ENCODE peak calls at places on chromosomes 13 and 19, in ten cellular contexts. Q, J, T, X, E, A, U, K, H and N are unnamed samples.
A peak's percentile ranks its signal among the peaks of the same experiment; 100 is the strongest.

GRCh38 chr19:56477429-56478338 is 539 bp upstream of the ZNF667 start:
- DNase-seq in Q (peak; percentile 54), J (peak; percentile 39), T (peak; percentile 93), X (peak; percentile 82), E (peak; percentile 96), A (peak; percentile 63), U (peak; percentile 84), K (peak; percentile 95), H (peak; percentile 97), N (peak; percentile 70)

GRCh38 chr13:42486711-42487198 is 87.2 kb upstream of the TNFSF11 start:
- DNase-seq in Q (no peak), J (no peak), T (no peak), X (no peak), E (peak; percentile 92), A (peak; percentile 16), U (no peak), K (no peak), H (no peak), N (peak; percentile 76)

GRCh38 chr13:111095031-111095840 is 19.9 kb upstream of the ARHGEF7 start:
- DNase-seq in Q (no peak), J (no peak), T (no peak), X (no peak), E (peak; percentile 13), A (no peak), U (no peak), K (no peak), H (peak; percentile 37), N (no peak)

GRCh38 chr19:29544656-29545360 is 19.0 kb downstream of the VSTM2B start:
- DNase-seq in Q (no peak), J (no peak), T (peak; percentile 51), X (no peak), E (no peak), A (no peak), U (no peak), K (peak; percentile 29), H (no peak), N (no peak)

GRCh38 chr19:1189419-1189818 is 15.4 kb upstream of the SBNO2 start:
- DNase-seq in Q (no peak), J (no peak), T (no peak), X (peak; percentile 76), E (peak; percentile 67), A (no peak), U (no peak), K (no peak), H (no peak), N (no peak)

GRCh38 chr19:7333198-7334118 is 15.3 kb upstream of the ARHGEF18 start:
- DNase-seq in Q (no peak), J (no peak), T (peak; percentile 64), X (no peak), E (no peak), A (no peak), U (no peak), K (no peak), H (no peak), N (no peak)

GRCh38 chr19:48154003-48154402 is 16.1 kb downstream of the LIG1 start:
- DNase-seq in Q (no peak), J (no peak), T (no peak), X (no peak), E (no peak), A (no peak), U (peak; percentile 54), K (no peak), H (no peak), N (no peak)

GRCh38 chr19:47436712-47437401 is 17.5 kb upstream of the MEIS3 start:
- DNase-seq in Q (no peak), J (no peak), T (peak; percentile 94), X (peak; percentile 91), E (peak; percentile 76), A (no peak), U (peak; percentile 78), K (peak; percentile 84), H (peak; percentile 94), N (no peak)

GRCh38 chr19:56566904-56567273 is 379 bp upstream of the ZNF470 start:
- DNase-seq in Q (peak; percentile 1), J (no peak), T (peak; percentile 84), X (peak; percentile 66), E (peak; percentile 46), A (no peak), U (peak; percentile 57), K (peak; percentile 69), H (no peak), N (peak; percentile 3)

GRCh38 chr19:43754562-43755255 is at the start of gene SMG9:
- DNase-seq in Q (peak; percentile 83), J (peak; percentile 93), T (peak; percentile 100), X (peak; percentile 97), E (peak; percentile 98), A (peak; percentile 81), U (peak; percentile 98), K (peak; percentile 96), H (peak; percentile 98), N (peak; percentile 80)

GRCh38 chr19:4061683-4062575 is 4.8 kb downstream of the ZBTB7A start:
- DNase-seq in Q (no peak), J (no peak), T (peak; percentile 84), X (no peak), E (peak; percentile 73), A (no peak), U (no peak), K (no peak), H (no peak), N (no peak)

DNA sequence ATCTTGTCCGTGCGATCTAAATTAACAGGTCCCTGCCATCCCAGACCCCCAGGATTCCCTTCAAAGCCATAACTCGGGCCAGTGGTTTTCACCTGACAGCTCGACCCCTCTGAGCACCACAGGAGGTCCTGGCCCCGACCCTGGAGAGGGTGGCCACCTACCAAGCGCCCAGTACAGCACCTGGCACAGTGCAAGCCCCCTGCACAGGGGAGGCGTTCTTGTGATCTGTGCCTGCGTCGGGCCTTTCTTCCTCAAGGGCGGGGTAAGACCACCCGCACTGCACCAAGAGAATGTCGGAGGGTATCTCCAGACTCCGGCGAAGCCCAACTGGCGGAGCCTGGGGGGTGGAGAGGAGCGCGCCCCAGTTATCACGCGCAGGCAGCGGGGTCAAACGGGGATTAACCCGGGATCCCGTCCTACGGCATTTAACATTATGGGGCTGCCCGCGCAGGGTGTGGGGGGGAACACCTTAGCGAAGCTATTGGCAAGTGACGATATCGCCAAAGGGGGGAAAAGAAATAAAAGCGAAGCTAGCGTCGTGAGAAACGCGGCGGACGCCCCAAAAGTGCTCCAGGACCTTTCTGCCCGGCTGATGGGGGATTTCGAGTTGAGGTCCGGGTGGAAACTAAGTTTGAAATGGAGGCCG is 1.3 kb upstream of the HNRNPL start:
- DNase-seq in Q (no peak), J (no peak), T (peak; percentile 92), X (peak; percentile 67), E (no peak), A (no peak), U (peak; percentile 49), K (no peak), H (no peak), N (no peak)
- TF ChIP-seq CTCF in Q (no peak), J (peak; percentile 9), T (no peak), X (no peak), E (no peak), A (no peak), U (no peak), K (no peak), H (no peak), N (no peak)

GRCh38 chr19:18987456-18987855 is 45.9 kb downstream of the SUGP2 start:
- DNase-seq in Q (no peak), J (no peak), T (no peak), X (no peak), E (no peak), A (no peak), U (no peak), K (no peak), H (no peak), N (no peak)

GRCh38 chr19:18982669-18983068 is 41.7 kb upstream of the HOMER3 start:
- DNase-seq in Q (no peak), J (no peak), T (no peak), X (no peak), E (no peak), A (no peak), U (no peak), K (no peak), H (no peak), N (no peak)

GRCh38 chr19:18989316-18989715 is 44.0 kb downstream of the SUGP2 start:
- DNase-seq in Q (peak; percentile 16), J (no peak), T (no peak), X (no peak), E (no peak), A (no peak), U (no peak), K (no peak), H (no peak), N (no peak)

GRCh38 chr19:18984251-18984650 is 43.2 kb upstream of the HOMER3 start:
- DNase-seq in Q (no peak), J (no peak), T (no peak), X (no peak), E (no peak), A (no peak), U (no peak), K (no peak), H (no peak), N (no peak)

DNA sequence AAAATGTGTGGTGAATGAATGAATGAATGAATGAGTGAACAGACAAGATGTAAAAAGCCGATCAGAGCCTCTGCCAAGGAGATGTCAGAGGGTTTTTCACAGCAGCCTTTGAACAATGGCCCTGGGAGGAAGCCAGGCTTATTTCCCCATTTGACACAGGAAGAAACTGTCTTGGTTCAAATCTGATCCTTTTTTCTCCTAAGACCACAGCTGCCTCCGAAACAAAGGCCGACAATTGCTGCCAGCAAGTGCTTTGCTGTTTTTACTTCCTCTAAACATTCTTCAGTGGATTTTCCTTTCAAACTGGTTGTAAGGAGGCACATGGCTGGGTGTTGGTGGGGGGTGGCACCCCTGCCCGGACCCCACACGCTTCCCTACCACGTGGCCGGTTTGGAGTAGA is 44.2 kb upstream of the HOMER3 start:
- DNase-seq in Q (no peak), J (no peak), T (no peak), X (no peak), E (no peak), A (no peak), U (peak; percentile 87), K (no peak), H (no peak), N (no peak)
- TF ChIP-seq CTCF in Q (no peak), J (no peak), T (no peak), X (no peak), E (no peak), A (no peak), U (no peak), K (no peak), H (no peak), N (no peak)

GRCh38 chr13:91406619-91407018 is 8.2 kb downstream of the GPC5 start:
- DNase-seq in Q (peak; percentile 10), J (peak; percentile 31), T (no peak), X (peak; percentile 53), E (peak; percentile 42), A (no peak), U (peak; percentile 85), K (no peak), H (no peak), N (no peak)
- TF ChIP-seq CTCF in Q (peak; percentile 53), J (peak; percentile 66), T (no peak), X (peak; percentile 64), E (peak; percentile 52), A (peak; percentile 53), U (peak; percentile 73), K (peak; percentile 19), H (peak; percentile 17), N (peak; percentile 61)

GRCh38 chr13:26706381-26706780 is 54.2 kb downstream of the GPR12 start:
- DNase-seq in Q (no peak), J (no peak), T (no peak), X (no peak), E (no peak), A (no peak), U (no peak), K (no peak), H (peak; percentile 85), N (no peak)
- TF ChIP-seq CTCF in Q (no peak), J (peak; percentile 10), T (no peak), X (no peak), E (no peak), A (no peak), U (no peak), K (no peak), H (no peak), N (no peak)